ENCODE peak calls at places on chromosomes 5 and 9, in eight cellular contexts. Y, X, W, G, S, L, A and B are unnamed samples.

GRCh38 chr9:125343518-125344284 is 82.1 kb downstream of the GAPVD1 start:
- DNase-seq in G (no peak), W (no peak), X (no peak), A (no peak), S (no peak), L (no peak), Y (no peak), B (no peak)

GRCh38 chr9:90964101-90965020 is 162.7 kb downstream of the SYK start:
- DNase-seq in X (peak), S (no peak), Y (peak), G (peak), A (peak), L (peak), W (peak), B (no peak)

GRCh38 chr9:118331622-118332045 is 627.4 kb downstream of the TLR4 start:
- DNase-seq in X (no peak), W (no peak), G (peak), A (no peak), Y (no peak), L (no peak), S (no peak), B (no peak)

GRCh38 chr5:80960531-80961375 is 590 bp downstream of the RASGRF2 start:
- DNase-seq in S (no peak), X (peak), W (no peak), G (peak), A (peak), Y (peak), L (peak), B (no peak)

GRCh38 chr5:61301820-61302563 is 30.1 kb upstream of the ZSWIM6 start:
- DNase-seq in A (peak), W (peak), Y (peak), G (peak), L (no peak), S (no peak), X (no peak), B (peak)

GRCh38 chr5:110823571-110823970 is 84.8 kb downstream of the SLC25A46 start:
- DNase-seq in G (no peak), X (no peak), Y (no peak), L (no peak), A (no peak), S (no peak), W (no peak), B (no peak)

GRCh38 chr9:27385606-27386005 is 88.7 kb upstream of the EQTN start:
- DNase-seq in G (no peak), S (no peak), Y (no peak), W (peak), L (no peak), A (no peak), X (no peak), B (no peak)

GRCh38 chr5:175392236-175392635 is 51.7 kb downstream of the DRD1 start:
- DNase-seq in W (no peak), Y (no peak), S (no peak), X (no peak), G (no peak), L (no peak), A (no peak), B (no peak)

GRCh38 chr5:111530298-111530740 is 18.0 kb upstream of the STARD4 start:
- DNase-seq in Y (peak), L (peak), A (peak), X (no peak), S (no peak), W (peak), G (peak), B (peak)

GRCh38 chr9:25742241-25742640 is 64.0 kb upstream of the TUSC1 start:
- DNase-seq in S (no peak), A (peak), Y (no peak), L (no peak), X (no peak), G (no peak), W (no peak), B (no peak)
- TF ChIP-seq EP300 in S (no peak), A (peak), Y (no peak), L (no peak), X (no peak), G (no peak), W (no peak), B (no peak)

DNA sequence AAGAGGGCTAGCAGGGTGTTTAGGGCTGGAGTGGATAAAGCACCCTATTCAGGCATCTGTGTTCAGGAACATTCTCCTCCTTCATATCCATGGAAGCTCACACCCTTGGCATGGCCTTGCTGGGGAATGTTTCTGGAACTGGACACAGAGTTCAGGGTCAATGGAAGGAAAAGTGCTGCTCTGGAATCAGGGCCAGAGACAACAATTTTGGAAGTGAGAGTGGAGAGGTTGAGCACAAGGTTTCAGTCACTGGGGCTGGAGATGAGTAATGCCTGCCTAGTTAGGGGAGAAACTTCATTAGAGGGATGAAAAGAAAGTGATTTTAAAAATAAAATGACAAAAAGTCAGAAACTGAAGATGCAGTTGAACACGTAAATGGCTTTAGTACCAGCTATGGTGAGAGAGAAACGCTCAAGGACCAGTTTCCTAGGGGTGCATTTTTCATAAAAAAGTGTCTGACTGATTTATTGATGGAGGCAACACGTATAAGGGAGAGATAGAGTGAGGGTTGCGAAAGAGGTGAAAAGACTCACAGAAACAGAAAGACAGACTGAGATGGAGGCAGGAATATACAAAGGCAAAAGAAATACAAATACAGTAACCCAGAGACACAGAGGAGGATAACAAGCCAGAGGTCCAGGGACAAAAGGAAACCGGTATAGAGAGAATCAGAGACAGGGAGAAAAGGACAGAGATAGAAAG is 8.0 kb upstream of the TNFSF15 start:
- DNase-seq in A (no peak), L (no peak), S (no peak), Y (no peak), W (no peak), G (no peak), X (no peak), B (no peak)
- TF ChIP-seq EP300 in A (no peak), L (no peak), S (peak), Y (no peak), W (no peak), G (no peak), X (no peak), B (no peak)

DNA sequence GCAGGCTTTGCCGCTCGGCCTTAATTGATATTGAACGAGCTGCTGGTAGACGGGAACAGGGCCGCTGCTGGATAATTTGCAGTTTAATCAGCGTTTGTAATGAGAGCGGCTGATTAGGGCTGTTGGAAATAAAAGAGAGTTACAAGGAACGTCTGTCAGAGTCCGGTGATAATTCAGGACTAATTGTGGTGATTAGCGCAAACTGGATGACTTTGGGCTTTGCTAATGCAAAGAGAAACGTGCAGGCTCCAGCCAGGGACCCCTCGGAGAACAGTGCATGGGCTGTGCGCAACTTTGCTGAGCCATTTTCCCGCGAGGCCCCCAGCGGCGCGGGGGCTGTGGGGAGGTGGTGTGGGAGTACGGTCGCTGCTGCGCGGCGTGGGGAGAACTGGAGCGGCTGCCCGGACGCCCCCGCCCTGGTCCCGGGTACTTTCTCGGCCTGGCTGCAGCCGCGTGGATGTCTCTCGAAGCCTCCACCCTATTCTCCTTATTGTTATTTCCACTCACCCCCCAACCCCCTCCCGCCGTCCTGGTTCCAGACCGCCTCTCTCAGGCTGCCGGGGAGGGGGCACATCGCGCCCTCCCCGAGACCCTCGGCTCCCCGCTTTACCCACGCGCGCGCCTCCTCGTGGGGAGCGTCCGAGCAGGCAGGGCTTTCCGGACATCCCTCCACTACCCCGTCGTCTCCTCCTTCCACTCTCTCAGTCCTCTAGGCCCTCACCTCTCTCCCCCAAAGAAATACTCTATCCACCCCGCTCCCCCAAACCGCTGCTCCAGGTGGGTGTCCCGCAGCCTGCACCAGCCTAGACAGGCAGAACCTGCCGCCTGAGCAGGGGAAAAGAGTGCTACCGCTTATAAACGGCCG is 68.5 kb upstream of the TBCA start:
- DNase-seq in S (no peak), X (peak), A (no peak), L (peak), W (no peak), G (no peak), Y (no peak), B (no peak)
- TF ChIP-seq EP300 in S (no peak), X (no peak), A (no peak), L (no peak), W (no peak), G (no peak), Y (no peak), B (no peak)

DNA sequence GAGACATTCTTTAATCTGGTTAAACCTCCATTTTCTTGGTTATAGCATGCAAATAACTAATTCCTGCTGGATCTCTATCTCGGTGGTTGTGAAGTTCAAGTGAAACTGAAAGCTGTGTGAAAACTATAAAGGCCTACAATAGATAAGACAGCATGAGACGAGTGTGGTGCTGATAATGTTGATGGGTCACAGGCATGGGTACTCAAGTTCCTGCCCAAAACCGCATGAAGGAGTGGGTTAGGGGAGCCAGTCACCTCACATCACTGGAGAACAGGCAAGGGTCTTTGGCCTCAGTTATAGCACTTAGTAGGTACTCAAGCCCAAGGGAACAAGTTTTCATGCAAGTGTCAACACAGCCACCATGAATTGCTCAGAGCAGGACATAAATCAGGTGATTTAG is 16.7 kb downstream of the HMHB1 start:
- DNase-seq in G (no peak), X (no peak), Y (no peak), A (no peak), W (no peak), L (no peak), S (no peak), B (no peak)
- TF ChIP-seq EP300 in G (no peak), X (no peak), Y (no peak), A (no peak), W (no peak), L (no peak), S (no peak), B (no peak)

GRCh38 chr9:114174557-114174875 is 19.2 kb downstream of the COL27A1 start:
- DNase-seq in W (no peak), L (no peak), G (no peak), Y (no peak), S (no peak), A (no peak), X (no peak), B (no peak)
- TF ChIP-seq EP300 in W (no peak), L (no peak), G (no peak), Y (no peak), S (no peak), A (no peak), X (no peak), B (no peak)

GRCh38 chr9:107870927-107871720 is 381.6 kb upstream of the KLF4 start:
- DNase-seq in L (no peak), G (no peak), S (no peak), W (no peak), Y (no peak), A (no peak), X (no peak), B (no peak)

GRCh38 chr9:107874137-107874536 is 384.6 kb upstream of the KLF4 start:
- DNase-seq in A (no peak), S (no peak), G (no peak), Y (no peak), W (no peak), X (no peak), L (no peak), B (no peak)

GRCh38 chr9:107870221-107870620 is 380.7 kb upstream of the KLF4 start:
- DNase-seq in X (no peak), W (no peak), L (no peak), Y (no peak), G (no peak), S (no peak), A (no peak), B (no peak)

GRCh38 chr9:107874591-107875374 is 385.2 kb upstream of the KLF4 start:
- DNase-seq in Y (no peak), L (no peak), A (no peak), X (no peak), S (no peak), W (no peak), G (no peak), B (no peak)

DNA sequence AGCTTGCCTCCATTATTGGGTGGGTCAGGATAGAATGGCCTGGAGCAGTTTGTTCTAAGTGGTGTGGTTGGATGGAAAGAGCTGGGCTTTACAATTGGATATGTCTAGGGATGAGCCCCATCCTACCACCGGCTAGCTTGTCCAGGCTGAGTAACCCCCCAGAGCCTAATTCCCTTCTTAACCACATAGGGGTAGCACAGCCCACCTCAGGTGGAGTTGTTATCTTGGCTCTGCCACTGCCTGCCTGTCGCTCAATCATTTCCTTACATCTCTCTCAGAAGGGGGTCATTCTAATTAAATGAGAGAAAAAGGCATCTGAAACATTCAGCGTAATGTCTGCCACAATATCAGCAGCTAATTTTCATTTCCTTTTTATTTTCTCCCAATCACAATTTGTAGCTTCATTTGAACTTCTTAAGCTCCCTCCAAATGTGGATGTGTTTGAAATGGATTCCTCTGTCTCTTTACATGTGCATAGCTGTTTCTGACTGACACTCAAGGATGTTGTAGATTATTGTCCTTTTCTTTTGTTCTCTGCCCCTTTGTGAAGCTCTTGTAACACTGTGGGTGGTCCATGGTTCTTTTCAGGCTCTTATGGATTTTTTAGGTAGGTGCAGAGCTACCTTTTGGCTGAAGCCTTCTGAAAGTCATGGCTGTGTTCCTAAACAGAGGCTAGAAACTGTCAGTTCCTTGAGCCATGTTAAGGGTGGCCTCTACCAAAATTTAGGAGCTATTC is 383.1 kb upstream of the KLF4 start:
- DNase-seq in Y (no peak), W (no peak), A (no peak), L (no peak), G (no peak), S (no peak), X (no peak), B (no peak)
- TF ChIP-seq EP300 in Y (no peak), W (no peak), A (no peak), L (no peak), G (no peak), S (no peak), X (no peak), B (no peak)

GRCh38 chr5:178205010-178205748 is 846 bp downstream of the HNRNPAB start:
- DNase-seq in W (peak), S (peak), L (peak), A (peak), X (peak), G (peak), Y (peak), B (peak)
- TF ChIP-seq EP300 in W (no peak), S (peak), L (no peak), A (no peak), X (no peak), G (no peak), Y (no peak), B (no peak)